ENCODE peak calls at places on chromosome 15, in five cellular contexts. O is cardiac fibroblast, B is Caco-2, C is NT2/D1, F is choroid plexus epithelial cell. R is an unnamed sample.

GRCh38 chr15:63892794-63893441 is 59.2 kb upstream of the HERC1 start:
- DNase-seq in F (no peak), C (no peak), O (no peak), B (no peak), R (peak)

GRCh38 chr15:76235186-76235826 is 76.0 kb downstream of the ETFA start:
- DNase-seq in F (peak), O (peak), C (no peak), B (no peak), R (peak)

GRCh38 chr15:94259121-94259776 is 27.9 kb downstream of the MCTP2 start:
- DNase-seq in F (no peak), B (no peak), C (no peak), O (no peak), R (no peak)

GRCh38 chr15:66004618-66005262 is 135.4 kb downstream of the RAB11A start:
- DNase-seq in B (no peak), O (peak), F (peak), C (no peak), R (peak)

GRCh38 chr15:82602195-82602594 is 45.0 kb downstream of the CPEB1 start:
- DNase-seq in O (no peak), F (no peak), B (no peak), C (no peak), R (no peak)

GRCh38 chr15:75739791-75740190 is 27.1 kb upstream of the CSPG4 start:
- DNase-seq in F (no peak), B (peak), C (no peak), O (no peak), R (no peak)

GRCh38 chr15:32148833-32149555 is 118.7 kb downstream of the CHRNA7 start:
- DNase-seq in O (no peak), B (no peak), F (no peak), C (no peak), R (no peak)

GRCh38 chr15:98649621-98649995 is 1.3 kb downstream of the IGF1R start:
- DNase-seq in F (no peak), B (no peak), C (no peak), O (peak), R (no peak)

GRCh38 chr15:25784876-25785642 is 78.1 kb downstream of the ATP10A start:
- DNase-seq in C (no peak), F (no peak), B (no peak), O (peak), R (no peak)

GRCh38 chr15:47573673-47574072 is 143.6 kb upstream of the SEMA6D start:
- DNase-seq in C (no peak), F (no peak), B (no peak), O (no peak), R (no peak)

GRCh38 chr15:93051236-93052089 is 37.5 kb downstream of the RGMA start:
- DNase-seq in B (no peak), C (no peak), F (no peak), O (no peak), R (no peak)

GRCh38 chr15:81274932-81275341 is 49.0 kb downstream of the STARD5 start:
- DNase-seq in F (peak), C (peak), O (peak), B (peak), R (peak)

GRCh38 chr15:65355173-65355982 is 22.4 kb downstream of the IGDCC3 start:
- DNase-seq in C (no peak), O (no peak), F (no peak), B (peak), R (no peak)

GRCh38 chr15:76517910-76518309 is 181.3 kb downstream of the ISL2 start:
- DNase-seq in B (no peak), F (peak), C (no peak), O (no peak), R (no peak)

GRCh38 chr15:34203936-34204335 is 6.0 kb downstream of the KATNBL1 start:
- DNase-seq in F (no peak), O (no peak), C (no peak), B (no peak), R (no peak)

GRCh38 chr15:63830113-63830512 is 3.6 kb downstream of the HERC1 start:
- DNase-seq in F (no peak), O (no peak), B (no peak), C (no peak), R (no peak)

GRCh38 chr15:62945063-62945462 is 97.5 kb upstream of the TPM1 start:
- DNase-seq in B (no peak), C (no peak), O (no peak), F (no peak), R (no peak)

GRCh38 chr15:92914768-92915221 is 14.7 kb downstream of the CHD2 start:
- DNase-seq in C (no peak), F (no peak), B (no peak), O (no peak), R (peak)

GRCh38 chr15:48170981-48171380 is 7.1 kb downstream of the MYEF2 start:
- DNase-seq in O (no peak), B (no peak), C (no peak), F (no peak), R (no peak)

GRCh38 chr15:74525328-74525727 is 15.7 kb upstream of the ARID3B start:
- DNase-seq in F (no peak), B (no peak), C (no peak), O (peak), R (no peak)

GRCh38 chr15:101504866-101505609 is 15.5 kb upstream of the PCSK6 start:
- DNase-seq in O (no peak), B (no peak), C (no peak), F (no peak), R (no peak)

GRCh38 chr15:80770356-80770705 is 8.8 kb upstream of the CEMIP start:
- DNase-seq in O (peak), F (peak), B (no peak), C (no peak), R (no peak)

GRCh38 chr15:25052191-25052999 is 97.6 kb downstream of the SNRPN start:
- DNase-seq in C (no peak), O (no peak), F (no peak), B (no peak), R (no peak)

GRCh38 chr15:89587955-89588354 is 12.7 kb downstream of the TICRR start:
- DNase-seq in C (no peak), F (peak), B (no peak), O (peak), R (no peak)

GRCh38 chr15:77527831-77528231 is 104.9 kb downstream of the LINGO1 start:
- DNase-seq in F (peak), O (no peak), C (no peak), B (peak), R (no peak)

DNA sequence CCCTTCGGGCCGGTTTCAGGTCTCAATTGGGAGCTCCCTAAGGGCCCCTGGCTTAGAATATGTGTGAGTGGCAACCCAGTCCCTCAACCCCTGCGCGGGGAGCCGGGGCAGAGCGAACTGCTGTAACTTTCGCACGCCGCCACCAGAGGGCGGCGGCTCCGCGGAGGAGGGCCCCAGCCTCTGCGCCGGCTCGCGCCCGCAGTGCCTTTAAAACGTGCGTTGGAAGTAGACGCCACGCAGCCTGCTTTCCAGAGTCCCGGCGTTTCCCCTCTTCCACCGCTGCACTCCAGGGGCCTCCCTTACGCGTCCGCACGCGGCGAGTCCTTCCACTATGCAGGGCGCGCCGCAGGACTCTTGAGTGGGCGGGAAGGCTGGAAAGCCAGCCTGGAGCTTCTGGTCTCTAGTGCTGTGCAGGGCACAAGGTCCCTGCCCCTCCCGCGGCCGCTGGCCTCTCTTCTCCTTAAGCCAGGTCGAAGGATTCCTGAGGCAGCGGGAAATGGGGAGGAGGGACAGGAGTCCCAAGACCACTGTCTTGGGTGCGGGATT is 23.7 kb upstream of the RNU6-1 start:
- DNase-seq in F (peak), C (no peak), O (peak), B (peak), R (peak)
- H3K4me3 ChIP-seq in F (peak), C (peak), O (peak), B (peak), R (peak)

DNA sequence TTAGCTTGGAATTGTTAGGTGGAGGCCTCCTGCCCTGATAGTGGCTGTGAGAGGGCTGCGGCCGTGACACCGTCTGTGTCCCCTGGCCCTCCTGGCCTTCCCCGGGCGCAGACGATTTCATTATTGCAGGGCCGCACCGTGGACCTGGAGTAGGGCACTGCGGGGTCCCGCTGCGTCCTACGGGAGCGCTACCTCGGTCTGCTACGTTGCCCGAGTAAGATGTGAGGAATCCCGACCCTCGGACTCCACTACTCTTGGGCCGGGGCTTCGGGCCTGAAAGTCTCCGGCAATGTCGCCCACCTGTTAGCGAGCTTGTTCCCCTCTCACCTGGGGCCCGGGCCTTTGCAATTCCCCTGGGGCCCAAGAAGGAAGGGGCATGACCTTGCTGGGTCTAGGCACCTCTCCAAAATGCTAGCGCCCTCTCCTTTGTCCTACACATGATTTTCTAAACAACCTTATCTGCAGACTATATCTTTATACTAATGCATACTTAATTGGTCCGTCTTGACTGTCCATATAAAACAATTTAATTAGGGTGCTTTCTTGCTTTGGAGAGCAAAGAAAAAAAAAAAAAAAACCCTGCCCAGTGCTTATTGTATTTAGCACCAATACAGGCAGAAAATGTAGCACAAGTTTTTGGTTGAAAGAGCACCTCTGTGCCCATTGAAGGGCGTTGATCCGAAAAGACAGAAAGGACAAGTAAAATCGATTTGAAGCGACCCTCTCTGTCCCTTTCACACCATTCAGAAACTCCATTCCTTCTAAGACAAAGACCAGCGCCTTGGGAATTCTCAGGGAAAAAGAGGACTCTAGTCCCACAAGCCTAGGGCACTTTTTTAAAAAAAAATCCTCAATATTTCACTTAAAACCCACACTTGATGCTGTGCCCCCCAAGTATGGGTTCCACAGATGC is 7.0 kb upstream of the NR2F2 start:
- DNase-seq in C (no peak), O (no peak), F (no peak), B (no peak), R (no peak)
- H3K4me3 ChIP-seq in C (peak), O (no peak), F (peak), B (no peak), R (no peak)

GRCh38 chr15:45641374-45641778 is 6.5 kb downstream of the SQOR start:
- DNase-seq in O (peak), F (peak), C (no peak), B (peak), R (no peak)
- H3K4me3 ChIP-seq in O (no peak), F (no peak), C (no peak), B (no peak), R (no peak)

GRCh38 chr15:71691700-71692417 is 118.5 kb upstream of the NR2E3 start:
- DNase-seq in C (no peak), O (peak), F (peak), B (no peak), R (no peak)
- H3K4me3 ChIP-seq in C (no peak), O (no peak), F (no peak), B (no peak), R (no peak)

GRCh38 chr15:36882487-36883108 is 217.8 kb downstream of the MEIS2 start:
- DNase-seq in O (no peak), F (no peak), B (no peak), C (no peak), R (no peak)

GRCh38 chr15:36886135-36887011 is 214.0 kb downstream of the MEIS2 start:
- DNase-seq in O (no peak), C (no peak), F (no peak), B (no peak), R (no peak)

GRCh38 chr15:36885709-36886108 is 214.6 kb downstream of the MEIS2 start:
- DNase-seq in O (no peak), F (no peak), B (no peak), C (no peak), R (no peak)

GRCh38 chr15:36883705-36884355 is 216.5 kb downstream of the MEIS2 start:
- DNase-seq in B (peak), O (peak), C (peak), F (peak), R (peak)

DNA sequence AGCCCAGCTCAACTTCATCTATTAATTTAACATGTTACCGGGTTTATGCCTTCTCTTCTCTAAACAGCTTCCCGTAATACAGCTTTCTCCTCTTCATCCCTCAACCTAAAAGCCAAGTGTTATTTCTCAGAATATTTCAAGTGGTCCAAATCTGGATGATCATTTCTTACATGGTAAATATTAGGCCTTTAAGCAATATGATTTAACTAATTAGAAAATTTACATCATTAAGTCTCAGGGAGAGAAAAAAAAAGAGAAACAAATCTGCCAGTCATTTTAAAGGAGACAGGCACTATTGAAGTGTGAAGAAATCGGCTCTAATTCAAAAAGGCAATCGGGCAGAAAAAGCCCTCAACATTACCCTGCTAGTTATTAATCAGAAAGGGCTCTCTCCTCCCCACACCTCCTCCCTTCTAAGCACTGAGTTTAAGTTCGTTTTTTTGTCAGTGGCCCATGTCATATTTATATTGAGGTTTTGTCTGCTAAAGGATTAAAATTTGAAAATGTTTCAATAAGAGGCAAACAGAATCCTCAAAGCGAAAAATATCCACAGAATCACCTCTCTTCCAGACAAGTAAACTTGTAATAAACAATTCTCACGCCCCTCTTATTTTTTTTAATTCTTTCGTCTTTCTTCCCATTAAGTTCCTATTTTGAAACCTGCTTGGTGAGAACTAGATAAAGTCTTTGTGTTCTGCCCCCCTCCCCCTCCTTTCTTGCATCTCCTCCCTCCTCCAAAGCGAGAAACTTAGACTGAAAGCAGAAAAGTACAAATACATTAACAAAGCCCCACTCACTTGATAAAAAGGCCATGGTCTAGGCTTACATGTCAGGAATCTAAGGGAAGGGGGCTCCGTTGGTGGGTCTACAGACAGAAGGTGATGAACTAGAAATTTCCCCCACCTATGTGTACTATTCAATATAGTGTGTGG is 215.7 kb downstream of the MEIS2 start:
- DNase-seq in B (no peak), C (no peak), O (no peak), F (no peak), R (no peak)
- H3K4me3 ChIP-seq in B (no peak), C (no peak), O (no peak), F (no peak), R (no peak)

GRCh38 chr15:85475711-85476110 is 95.3 kb downstream of the AKAP13 start:
- DNase-seq in O (no peak), B (no peak), F (no peak), C (no peak), R (no peak)

GRCh38 chr15:85472349-85472748 is 91.9 kb downstream of the AKAP13 start:
- DNase-seq in F (no peak), O (no peak), B (no peak), C (no peak), R (no peak)

GRCh38 chr15:85474700-85475316 is 94.4 kb downstream of the AKAP13 start:
- DNase-seq in C (no peak), B (no peak), F (no peak), O (no peak), R (no peak)

GRCh38 chr15:85475317-85475701 is 94.9 kb downstream of the AKAP13 start:
- DNase-seq in F (no peak), B (no peak), O (no peak), C (no peak), R (no peak)

DNA sequence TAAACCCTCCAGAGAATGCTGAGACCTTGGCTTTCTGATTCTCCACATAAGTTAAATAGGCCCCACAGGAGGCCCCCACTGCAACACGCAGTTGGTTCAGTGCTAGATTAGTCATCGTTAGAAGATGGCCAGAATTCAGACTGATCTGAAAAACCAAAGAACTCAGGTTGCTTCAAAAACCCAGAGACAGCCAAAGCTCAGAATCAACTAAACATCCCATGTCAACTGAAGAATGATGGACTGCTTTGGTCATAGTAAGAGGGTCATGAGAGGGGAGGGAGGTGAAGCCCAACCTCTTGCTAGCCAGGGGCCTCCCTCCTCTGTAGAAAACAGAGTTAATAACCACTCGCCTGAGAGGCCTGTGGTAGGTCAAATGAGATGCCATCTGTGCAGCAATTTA is 93.1 kb downstream of the AKAP13 start:
- DNase-seq in F (peak), O (peak), C (no peak), B (no peak), R (no peak)
- H3K4me3 ChIP-seq in F (no peak), O (no peak), C (no peak), B (no peak), R (no peak)

GRCh38 chr15:22794621-22795167 is 8.2 kb downstream of the NIPA1 start:
- DNase-seq in C (no peak), O (no peak), F (no peak), B (no peak), R (no peak)

GRCh38 chr15:22799902-22800301 is 13.5 kb downstream of the NIPA1 start:
- DNase-seq in O (no peak), C (no peak), F (no peak), B (no peak), R (no peak)

GRCh38 chr15:22796079-22796478 is 9.6 kb downstream of the NIPA1 start:
- DNase-seq in F (no peak), B (no peak), C (no peak), O (no peak), R (no peak)

GRCh38 chr15:22794063-22794462 is 7.6 kb downstream of the NIPA1 start:
- DNase-seq in F (no peak), B (no peak), O (no peak), C (no peak), R (peak)

GRCh38 chr15:22795206-22796063 is 9.0 kb downstream of the NIPA1 start:
- DNase-seq in O (no peak), F (no peak), C (no peak), B (no peak), R (no peak)
- H3K4me3 ChIP-seq in O (no peak), F (no peak), C (no peak), B (no peak), R (no peak)

GRCh38 chr15:70142322-70143191 is 44.8 kb upstream of the TLE3 start:
- DNase-seq in O (peak), C (no peak), B (no peak), F (peak), R (no peak)

GRCh38 chr15:70142072-70142321 is 44.3 kb upstream of the TLE3 start:
- DNase-seq in F (no peak), B (no peak), C (no peak), O (no peak), R (no peak)

GRCh38 chr15:70140031-70140542 is 42.4 kb upstream of the TLE3 start:
- DNase-seq in B (no peak), O (no peak), F (no peak), C (no peak), R (no peak)

GRCh38 chr15:70140543-70141375 is 43.0 kb upstream of the TLE3 start:
- DNase-seq in O (peak), C (peak), F (peak), B (peak), R (peak)

DNA sequence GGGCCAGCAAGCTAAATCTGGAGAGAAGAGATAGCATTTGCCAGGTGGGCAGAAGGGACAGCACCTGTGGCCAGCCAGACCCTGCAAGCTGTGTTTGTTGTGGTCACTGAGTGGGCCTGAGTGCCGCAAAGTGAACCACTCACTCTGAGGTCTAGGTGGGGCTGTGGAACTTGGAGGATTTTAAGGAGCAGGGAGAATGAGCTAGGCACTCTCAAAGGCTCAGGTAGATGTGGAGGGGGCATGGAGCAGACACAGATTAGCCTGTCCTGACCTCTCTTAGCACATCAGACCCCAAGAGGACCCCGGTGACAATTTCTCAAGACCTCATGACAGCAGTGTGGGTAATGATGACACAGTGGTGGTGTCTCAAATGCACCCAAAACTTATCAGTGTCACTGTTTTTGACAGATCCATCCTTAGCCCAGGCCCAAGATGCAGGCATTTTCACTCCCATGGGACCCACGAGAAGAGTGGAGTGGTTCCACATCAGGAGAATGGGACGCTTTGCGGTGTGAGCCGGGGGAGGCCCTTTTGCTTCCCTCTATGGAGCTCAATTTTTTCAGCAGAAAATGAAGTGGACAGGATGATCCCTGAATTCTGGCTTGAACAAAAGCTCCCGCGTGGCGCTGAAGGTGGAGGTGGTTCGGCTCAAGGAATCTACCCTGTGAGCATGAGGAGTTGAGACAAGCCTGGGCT is 43.8 kb upstream of the TLE3 start:
- DNase-seq in O (no peak), B (no peak), C (no peak), F (no peak), R (no peak)
- H3K4me3 ChIP-seq in O (no peak), B (no peak), C (no peak), F (no peak), R (peak)

GRCh38 chr15:40875996-40876740 is 2.1 kb upstream of the RHOV start:
- DNase-seq in C (no peak), F (peak), O (no peak), B (no peak), R (no peak)
- H3K4me3 ChIP-seq in C (no peak), F (no peak), O (no peak), B (no peak), R (no peak)

R was measured in Jurkat, Clone E6-1.